ENCODE peak calls at places on chromosome 2, in eight cellular contexts. One of them, this sample, is unnamed.

GRCh38 chr2:10580170-10580539 is 109.6 kb downstream of the NOL10 start:
- DNase-seq in astrocyte of the hippocampus: no peak
- DNase-seq in hippocampal formation: no peak
- DNase-seq in amygdala: no peak
- DNase-seq in T follicular helper cell: no peak
- DNase-seq in activated CD4-positive, CD25-positive, alpha-beta regulatory T cell: no peak
- DNase-seq in A172: no peak
- DNase-seq in memory B cell: no peak
- DNase-seq in this sample: no peak

GRCh38 chr2:73036779-73037165 is 34.7 kb downstream of the SFXN5 start:
- DNase-seq in astrocyte of the hippocampus: no peak
- DNase-seq in hippocampal formation: no peak
- DNase-seq in amygdala: no peak
- DNase-seq in T follicular helper cell: no peak
- DNase-seq in activated CD4-positive, CD25-positive, alpha-beta regulatory T cell: no peak
- DNase-seq in A172: no peak
- DNase-seq in memory B cell: no peak
- DNase-seq in this sample: no peak

GRCh38 chr2:212979799-212980198 is 171.6 kb downstream of the IKZF2 start:
- DNase-seq in astrocyte of the hippocampus: no peak
- DNase-seq in hippocampal formation: no peak
- DNase-seq in amygdala: no peak
- DNase-seq in T follicular helper cell: no peak
- DNase-seq in activated CD4-positive, CD25-positive, alpha-beta regulatory T cell: no peak
- DNase-seq in A172: no peak
- DNase-seq in memory B cell: no peak
- DNase-seq in this sample: no peak

GRCh38 chr2:159933040-159933726 is 129.2 kb downstream of the PLA2R1 start:
- DNase-seq in astrocyte of the hippocampus: no peak
- DNase-seq in hippocampal formation: no peak
- DNase-seq in amygdala: no peak
- DNase-seq in T follicular helper cell: no peak
- DNase-seq in activated CD4-positive, CD25-positive, alpha-beta regulatory T cell: no peak
- DNase-seq in A172: no peak
- DNase-seq in memory B cell: no peak
- DNase-seq in this sample: no peak

GRCh38 chr2:96903318-96903717 is 33.4 kb upstream of the SEMA4C start:
- DNase-seq in astrocyte of the hippocampus: no peak
- DNase-seq in hippocampal formation: no peak
- DNase-seq in amygdala: no peak
- DNase-seq in T follicular helper cell: no peak
- DNase-seq in activated CD4-positive, CD25-positive, alpha-beta regulatory T cell: no peak
- DNase-seq in A172: no peak
- DNase-seq in memory B cell: no peak
- DNase-seq in this sample: no peak

GRCh38 chr2:163736433-163737168 is 793 bp upstream of the FIGN start:
- DNase-seq in astrocyte of the hippocampus: peak; percentile 83
- DNase-seq in hippocampal formation: peak; percentile 43
- DNase-seq in amygdala: peak; percentile 63
- DNase-seq in T follicular helper cell: no peak
- DNase-seq in activated CD4-positive, CD25-positive, alpha-beta regulatory T cell: no peak
- DNase-seq in A172: peak; percentile 32
- DNase-seq in memory B cell: no peak
- DNase-seq in this sample: no peak

GRCh38 chr2:181289698-181290097 is 167.5 kb upstream of the ITGA4 start:
- DNase-seq in astrocyte of the hippocampus: no peak
- DNase-seq in hippocampal formation: no peak
- DNase-seq in amygdala: no peak
- DNase-seq in T follicular helper cell: no peak
- DNase-seq in activated CD4-positive, CD25-positive, alpha-beta regulatory T cell: no peak
- DNase-seq in A172: no peak
- DNase-seq in memory B cell: no peak
- DNase-seq in this sample: no peak

GRCh38 chr2:88540346-88540745 is 86.9 kb downstream of the EIF2AK3 start:
- DNase-seq in astrocyte of the hippocampus: peak; percentile 28
- DNase-seq in hippocampal formation: no peak
- DNase-seq in amygdala: no peak
- DNase-seq in T follicular helper cell: no peak
- DNase-seq in activated CD4-positive, CD25-positive, alpha-beta regulatory T cell: no peak
- DNase-seq in A172: peak; percentile 28
- DNase-seq in memory B cell: no peak
- DNase-seq in this sample: no peak

GRCh38 chr2:132751838-132752237 is 81.8 kb upstream of the LYPD1 start:
- DNase-seq in astrocyte of the hippocampus: no peak
- DNase-seq in hippocampal formation: no peak
- DNase-seq in amygdala: no peak
- DNase-seq in T follicular helper cell: no peak
- DNase-seq in activated CD4-positive, CD25-positive, alpha-beta regulatory T cell: no peak
- DNase-seq in A172: no peak
- DNase-seq in memory B cell: no peak
- DNase-seq in this sample: no peak

GRCh38 chr2:230924470-230925341 is at the start of gene GPR55:
- DNase-seq in astrocyte of the hippocampus: no peak
- DNase-seq in hippocampal formation: no peak
- DNase-seq in amygdala: no peak
- DNase-seq in T follicular helper cell: no peak
- DNase-seq in activated CD4-positive, CD25-positive, alpha-beta regulatory T cell: peak; percentile 53
- DNase-seq in A172: no peak
- DNase-seq in memory B cell: no peak
- DNase-seq in this sample: peak; percentile 30

GRCh38 chr2:164009801-164010337 is 274.1 kb upstream of the FIGN start:
- DNase-seq in astrocyte of the hippocampus: peak; percentile 64
- DNase-seq in hippocampal formation: no peak
- DNase-seq in amygdala: peak; percentile 2
- DNase-seq in T follicular helper cell: no peak
- DNase-seq in activated CD4-positive, CD25-positive, alpha-beta regulatory T cell: no peak
- DNase-seq in A172: no peak
- DNase-seq in memory B cell: no peak
- DNase-seq in this sample: no peak

GRCh38 chr2:42809876-42810125 is 17.4 kb upstream of the HAAO start:
- DNase-seq in astrocyte of the hippocampus: peak; percentile 94
- DNase-seq in hippocampal formation: peak; percentile 91
- DNase-seq in amygdala: peak; percentile 88
- DNase-seq in T follicular helper cell: peak; percentile 45
- DNase-seq in activated CD4-positive, CD25-positive, alpha-beta regulatory T cell: peak; percentile 45
- DNase-seq in A172: peak; percentile 62
- DNase-seq in memory B cell: no peak
- DNase-seq in this sample: no peak

GRCh38 chr2:202278036-202278760 is 12.6 kb downstream of the NOP58 start:
- DNase-seq in astrocyte of the hippocampus: peak; percentile 61
- DNase-seq in hippocampal formation: no peak
- DNase-seq in amygdala: no peak
- DNase-seq in T follicular helper cell: no peak
- DNase-seq in activated CD4-positive, CD25-positive, alpha-beta regulatory T cell: no peak
- DNase-seq in A172: peak; percentile 69
- DNase-seq in memory B cell: no peak
- DNase-seq in this sample: no peak

GRCh38 chr2:96117701-96118588 is 1.6 kb upstream of the ADRA2B start:
- DNase-seq in astrocyte of the hippocampus: no peak
- DNase-seq in hippocampal formation: no peak
- DNase-seq in amygdala: no peak
- DNase-seq in T follicular helper cell: no peak
- DNase-seq in activated CD4-positive, CD25-positive, alpha-beta regulatory T cell: no peak
- DNase-seq in A172: no peak
- DNase-seq in memory B cell: no peak
- DNase-seq in this sample: no peak

GRCh38 chr2:160332318-160332717 is 132.2 kb upstream of the ITGB6 start:
- DNase-seq in astrocyte of the hippocampus: no peak
- DNase-seq in hippocampal formation: no peak
- DNase-seq in amygdala: peak; percentile 4
- DNase-seq in T follicular helper cell: no peak
- DNase-seq in activated CD4-positive, CD25-positive, alpha-beta regulatory T cell: no peak
- DNase-seq in A172: peak; percentile 74
- DNase-seq in memory B cell: no peak
- DNase-seq in this sample: no peak

GRCh38 chr2:224444783-224445182 is 42.9 kb upstream of the FAM124B start:
- DNase-seq in astrocyte of the hippocampus: no peak
- DNase-seq in hippocampal formation: no peak
- DNase-seq in amygdala: no peak
- DNase-seq in T follicular helper cell: no peak
- DNase-seq in activated CD4-positive, CD25-positive, alpha-beta regulatory T cell: no peak
- DNase-seq in A172: no peak
- DNase-seq in memory B cell: no peak
- DNase-seq in this sample: no peak